ENCODE peak calls at places on chromosome 3, in four cellular contexts. I, F, G and M are unnamed samples.

GRCh38 chr3:127762787-127763105 is 59.6 kb downstream of the MGLL start:
- DNase-seq in I (no peak), F (no peak), G (no peak), M (no peak)

GRCh38 chr3:87761795-87762194 is 297.0 kb downstream of the CGGBP1 start:
- DNase-seq in I (no peak), F (no peak), G (no peak), M (no peak)

GRCh38 chr3:128875556-128876120 is 3.8 kb upstream of the ACAD9 start:
- DNase-seq in I (peak; percentile 43), F (peak; percentile 30), G (no peak), M (no peak)

GRCh38 chr3:123871946-123872345 is 12.2 kb downstream of the MYLK start:
- DNase-seq in I (no peak), F (no peak), G (no peak), M (no peak)

GRCh38 chr3:142007710-142008399 is 131.4 kb downstream of the ATP1B3 start:
- DNase-seq in I (no peak), F (no peak), G (no peak), M (no peak)

GRCh38 chr3:48990636-48991421 is 788 bp downstream of the P4HTM start:
- DNase-seq in I (peak; percentile 56), F (peak; percentile 55), G (no peak), M (no peak)

GRCh38 chr3:131597816-131598215 is 95.0 kb upstream of the MRPL3 start:
- DNase-seq in I (no peak), F (no peak), G (no peak), M (no peak)

GRCh38 chr3:9224490-9224889 is 25.0 kb downstream of the SRGAP3 start:
- DNase-seq in I (peak; percentile 36), F (no peak), G (no peak), M (no peak)

GRCh38 chr3:38473229-38473628 is 19.5 kb downstream of the ACVR2B start:
- DNase-seq in I (no peak), F (no peak), G (no peak), M (no peak)

GRCh38 chr3:22887664-22888291 is 315.3 kb upstream of the UBE2E2 start:
- DNase-seq in I (peak; percentile 61), F (peak; percentile 48), G (no peak), M (no peak)

GRCh38 chr3:183262979-183263378 is 9.9 kb downstream of the B3GNT5 start:
- DNase-seq in I (no peak), F (no peak), G (no peak), M (no peak)

GRCh38 chr3:119294402-119294888 is 262 bp downstream of the ARHGAP31 start:
- DNase-seq in I (peak; percentile 67), F (peak; percentile 69), G (peak; percentile 64), M (peak; percentile 57)

GRCh38 chr3:98731720-98732238 is 31.4 kb upstream of the ST3GAL6 start:
- DNase-seq in I (no peak), F (no peak), G (no peak), M (no peak)

GRCh38 chr3:55879901-55880331 is 392.8 kb upstream of the WNT5A start:
- DNase-seq in I (no peak), F (peak; percentile 47), G (no peak), M (no peak)

GRCh38 chr3:130894130-130894872 is 417 bp downstream of the ATP2C1 start:
- DNase-seq in I (peak; percentile 57), F (peak; percentile 75), G (peak; percentile 35), M (peak; percentile 49)

GRCh38 chr3:157152438-157152837 is 7.5 kb downstream of the CCNL1 start:
- DNase-seq in I (no peak), F (peak; percentile 1), G (no peak), M (no peak)

GRCh38 chr3:143820466-143821221 is 27.6 kb downstream of the SLC9A9 start:
- DNase-seq in I (no peak), F (no peak), G (no peak), M (no peak)

GRCh38 chr3:178436773-178437172 is 99.5 kb upstream of the KCNMB2 start:
- DNase-seq in I (peak; percentile 80), F (peak; percentile 85), G (no peak), M (no peak)

GRCh38 chr3:179613807-179614206 is 9.2 kb downstream of the NDUFB5 start:
- DNase-seq in I (peak; percentile 53), F (peak; percentile 62), G (no peak), M (no peak)

GRCh38 chr3:115974940-115975339 is 351.6 kb downstream of the GAP43 start:
- DNase-seq in I (no peak), F (no peak), G (no peak), M (no peak)

DNA sequence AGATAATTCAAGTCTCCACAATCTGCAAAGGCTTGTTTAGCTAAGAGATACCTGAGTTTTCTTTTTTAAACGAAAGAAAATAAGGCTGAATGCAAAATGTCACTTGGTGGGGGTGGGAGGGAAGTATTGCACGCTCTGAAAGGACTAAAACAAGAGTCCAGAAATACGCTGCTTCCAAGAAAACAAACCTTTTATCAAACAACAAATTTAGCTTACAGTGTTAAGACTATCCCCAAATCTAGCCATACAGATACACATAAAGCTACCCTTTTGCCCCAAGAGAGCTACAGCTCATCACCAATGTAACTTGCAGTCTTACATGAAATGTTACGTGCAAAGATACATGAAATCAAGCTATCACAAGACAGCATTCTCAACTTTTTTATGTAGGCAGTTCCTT is 522.5 kb downstream of the FOXP1 start:
- DNase-seq in I (no peak), F (no peak), G (no peak), M (no peak)
- H3K4me1 ChIP-seq in I (peaks cover 57% of the 10 kb centered on the region), F (peaks cover 51% of the 10 kb centered on the region), G (peaks cover 20% of the 10 kb centered on the region), M (peaks cover 54% of the 10 kb centered on the region)

GRCh38 chr3:149589332-149589731 is 68.5 kb downstream of the WWTR1 start:
- DNase-seq in I (peak; percentile 91), F (no peak), G (no peak), M (no peak)
- H3K4me1 ChIP-seq in I (peaks cover 47% of the 10 kb centered on the region), F (peaks cover 15% of the 10 kb centered on the region), G (peaks cover 41% of the 10 kb centered on the region), M (peaks cover 67% of the 10 kb centered on the region)

DNA sequence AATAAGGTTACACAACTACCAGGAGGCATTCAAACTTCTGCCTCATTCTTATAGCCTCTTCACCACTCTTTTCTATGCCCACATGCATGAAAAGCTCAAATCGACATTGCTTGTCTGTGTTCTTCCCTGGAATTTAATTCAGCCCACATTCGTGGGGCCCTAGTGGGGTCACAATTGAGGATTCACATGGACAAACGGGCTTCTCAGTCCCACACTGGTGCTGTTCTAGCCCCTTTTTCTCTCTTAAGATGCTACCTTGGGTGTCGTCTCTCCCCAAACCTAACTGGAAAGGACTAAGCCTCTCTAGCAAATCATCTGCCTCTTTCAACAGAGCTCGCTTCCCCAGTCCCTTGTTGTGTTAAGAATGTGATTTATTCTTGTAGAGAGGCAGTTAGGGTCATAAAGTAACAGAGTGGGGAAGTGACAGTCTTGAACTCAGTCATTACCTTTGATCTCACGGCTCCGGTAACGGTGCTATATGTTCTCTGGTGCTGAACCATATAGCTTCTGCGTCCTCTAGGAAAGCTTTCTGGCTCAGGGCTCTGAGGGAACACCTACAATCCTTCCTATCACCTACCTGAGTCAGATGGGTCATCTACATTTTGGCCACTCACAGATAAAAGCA is 4.9 kb downstream of the LPP start:
- DNase-seq in I (no peak), F (no peak), G (no peak), M (no peak)
- H3K4me1 ChIP-seq in I (peaks cover 6% of the 10 kb centered on the region), F (peaks cover 10% of the 10 kb centered on the region), G (peaks cover 75% of the 10 kb centered on the region), M (peaks cover 36% of the 10 kb centered on the region)

DNA sequence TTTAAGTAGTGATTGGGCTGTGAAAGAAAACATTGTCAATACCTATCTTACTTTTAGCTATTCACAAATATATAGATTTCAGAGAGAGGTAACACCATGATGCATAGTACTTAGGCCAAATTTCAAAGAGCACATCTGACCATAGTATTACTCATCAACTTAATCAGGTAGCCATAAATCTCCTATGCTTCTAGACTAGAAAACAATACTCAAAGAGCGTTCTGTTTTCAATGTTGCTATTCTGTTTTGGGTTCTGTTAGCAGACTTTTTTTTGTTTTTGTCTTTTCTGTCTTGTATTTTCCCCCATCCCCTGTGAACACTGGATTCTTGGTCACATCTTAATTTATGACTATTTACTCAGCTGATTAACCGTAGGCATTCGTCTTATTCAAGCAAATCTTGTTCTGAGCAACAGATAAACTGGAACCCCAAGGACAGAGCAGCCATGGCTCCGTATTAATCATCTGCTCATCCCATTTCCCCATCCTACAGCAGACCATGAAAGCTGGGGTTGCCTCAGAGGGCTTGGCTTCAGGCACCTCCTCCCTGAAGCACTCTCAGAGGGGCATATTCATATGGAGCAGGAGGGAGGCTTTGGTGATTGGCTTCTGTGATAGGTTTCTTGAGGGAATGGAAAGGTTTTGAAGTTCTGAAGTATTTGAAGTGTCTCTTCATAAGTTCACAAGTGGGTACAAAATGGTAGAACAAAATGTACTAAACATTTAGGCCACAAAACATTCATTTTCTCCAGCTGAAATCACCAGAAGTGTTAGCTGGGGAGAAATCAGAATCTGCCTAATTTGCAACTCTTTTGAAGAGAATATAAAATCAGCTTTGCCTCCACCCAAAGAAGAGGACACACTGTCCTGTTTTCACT is 105.3 kb downstream of the TNIK start:
- DNase-seq in I (no peak), F (no peak), G (no peak), M (no peak)
- H3K4me1 ChIP-seq in I (peaks cover 16% of the 10 kb centered on the region), F (peaks cover 27% of the 10 kb centered on the region), G (peaks cover 9% of the 10 kb centered on the region), M (peaks cover 27% of the 10 kb centered on the region)

GRCh38 chr3:63613561-63613960 is 38.9 kb upstream of the SNTN start:
- DNase-seq in I (peak; percentile 83), F (peak; percentile 56), G (no peak), M (no peak)

GRCh38 chr3:63617391-63617790 is 35.1 kb upstream of the SNTN start:
- DNase-seq in I (no peak), F (no peak), G (no peak), M (no peak)
- H3K4me1 ChIP-seq in I (peaks cover 13% of the 10 kb centered on the region), F (peaks cover 11% of the 10 kb centered on the region), G (no peaks in the 10 kb centered on the region), M (no peaks in the 10 kb centered on the region)

DNA sequence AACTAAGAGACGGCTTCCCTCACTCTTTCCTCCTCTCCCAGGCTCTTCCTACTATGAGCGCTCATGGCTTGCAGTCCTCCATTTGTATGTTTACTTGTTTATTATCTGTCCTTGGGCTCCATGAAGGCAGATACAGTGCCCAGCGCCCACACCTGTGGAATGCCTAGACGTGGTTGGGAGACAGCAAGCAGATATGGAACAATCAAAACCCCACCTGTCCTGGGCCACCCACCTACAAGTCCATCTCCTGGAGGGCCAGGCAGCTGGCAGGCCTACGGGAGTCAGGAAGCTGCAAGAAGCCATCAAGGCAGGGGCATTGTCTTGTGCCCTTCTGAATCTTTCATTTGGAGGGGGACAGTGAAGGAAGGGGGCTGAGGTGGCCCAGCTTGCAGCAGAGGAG is 104.7 kb downstream of the IQSEC1 start:
- DNase-seq in I (no peak), F (no peak), G (no peak), M (peak; percentile 56)
- H3K4me1 ChIP-seq in I (peaks cover 6% of the 10 kb centered on the region), F (peaks cover 28% of the 10 kb centered on the region), G (peaks cover 56% of the 10 kb centered on the region), M (peaks cover 74% of the 10 kb centered on the region)

GRCh38 chr3:194532591-194532990 is 45.8 kb upstream of the ATP13A3 start:
- DNase-seq in I (peak; percentile 13), F (no peak), G (no peak), M (no peak)

GRCh38 chr3:194522579-194523046 is 35.8 kb upstream of the ATP13A3 start:
- DNase-seq in I (peak; percentile 73), F (no peak), G (no peak), M (no peak)

GRCh38 chr3:194526164-194526563 is 39.4 kb upstream of the ATP13A3 start:
- DNase-seq in I (no peak), F (no peak), G (no peak), M (no peak)

GRCh38 chr3:194527726-194528125 is 40.9 kb upstream of the ATP13A3 start:
- DNase-seq in I (no peak), F (no peak), G (no peak), M (no peak)
- H3K4me1 ChIP-seq in I (peaks cover 10% of the 10 kb centered on the region), F (peaks cover 3% of the 10 kb centered on the region), G (no peaks in the 10 kb centered on the region), M (no peaks in the 10 kb centered on the region)

GRCh38 chr3:18222686-18223085 is 202.5 kb downstream of the SATB1 start:
- DNase-seq in I (no peak), F (no peak), G (no peak), M (no peak)
- H3K4me1 ChIP-seq in I (no peaks in the 10 kb centered on the region), F (no peaks in the 10 kb centered on the region), G (no peaks in the 10 kb centered on the region), M (no peaks in the 10 kb centered on the region)